ENCODE peak calls at places on chromosome 13, in seven cellular contexts. L is choroid plexus epithelial cell; F is psoas muscle; R is epithelial cell of esophagus; E is adipocyte; U is CD8-positive, alpha-beta memory T cell; X is pancreas. H is an unnamed sample.

GRCh38 chr13:112434937-112435523 is 58.9 kb downstream of the SPACA7 start:
- DNase-seq in L (no peak), F (no peak), R (no peak), E (no peak), U (no peak), X (no peak), H (no peak)

GRCh38 chr13:111202745-111203144 is 87.6 kb downstream of the ARHGEF7 start:
- DNase-seq in L (peak; percentile 96), F (no peak), R (peak; percentile 66), E (peak; percentile 83), U (no peak), X (no peak), H (no peak)

GRCh38 chr13:27079421-27079958 is 92.1 kb downstream of the USP12 start:
- DNase-seq in L (peak; percentile 77), F (no peak), R (no peak), E (peak; percentile 84), U (no peak), X (no peak), H (no peak)

GRCh38 chr13:25753976-25754375 is 297.8 kb downstream of the SHISA2 start:
- DNase-seq in L (no peak), F (no peak), R (no peak), E (no peak), U (no peak), X (no peak), H (no peak)

GRCh38 chr13:35252536-35253205 is 223.8 kb downstream of the MAB21L1 start:
- DNase-seq in L (no peak), F (no peak), R (peak; percentile 49), E (no peak), U (no peak), X (no peak), H (no peak)

GRCh38 chr13:80945328-80945727 is 604.4 kb upstream of the SPRY2 start:
- DNase-seq in L (no peak), F (no peak), R (no peak), E (no peak), U (no peak), X (peak; percentile 22), H (no peak)

GRCh38 chr13:106796280-106797047 is 228.5 kb upstream of the ARGLU1 start:
- DNase-seq in L (no peak), F (no peak), R (no peak), E (no peak), U (no peak), X (no peak), H (no peak)

GRCh38 chr13:37889811-37890210 is 20.2 kb upstream of the TRPC4 start:
- DNase-seq in L (no peak), F (no peak), R (no peak), E (no peak), U (no peak), X (no peak), H (no peak)

GRCh38 chr13:30581582-30581981 is 36.1 kb upstream of the USPL1 start:
- DNase-seq in L (peak; percentile 65), F (no peak), R (peak; percentile 60), E (peak; percentile 26), U (no peak), X (no peak), H (no peak)

GRCh38 chr13:30730526-30730925 is 4.8 kb upstream of the ALOX5AP start:
- DNase-seq in L (no peak), F (no peak), R (no peak), E (no peak), U (no peak), X (no peak), H (no peak)

GRCh38 chr13:113186061-113186900 is 22.2 kb downstream of the PCID2 start:
- DNase-seq in L (no peak), F (no peak), R (no peak), E (no peak), U (no peak), X (no peak), H (no peak)

GRCh38 chr13:33126909-33127607 is 110.8 kb downstream of the KL start:
- DNase-seq in L (no peak), F (peak; percentile 76), R (no peak), E (peak; percentile 29), U (no peak), X (no peak), H (no peak)

GRCh38 chr13:51380269-51380668 is 40.8 kb downstream of the SERPINE3 start:
- DNase-seq in L (peak; percentile 75), F (no peak), R (peak; percentile 68), E (no peak), U (no peak), X (no peak), H (no peak)

GRCh38 chr13:36352350-36352749 is 6.2 kb upstream of the SPART start:
- DNase-seq in L (peak; percentile 53), F (no peak), R (peak; percentile 11), E (peak; percentile 25), U (no peak), X (no peak), H (no peak)

GRCh38 chr13:74032325-74032724 is 101.9 kb downstream of the KLF12 start:
- DNase-seq in L (no peak), F (no peak), R (no peak), E (no peak), U (no peak), X (no peak), H (no peak)
- H3K4me3 ChIP-seq in L (peak overlapping the region; percentile 15), F (peak overlapping the region; percentile 29), R (no peak overlapping the region), E (peak overlapping the region; percentile 76), U (no peak overlapping the region), X (no peak overlapping the region), H (peak overlapping the region; percentile 64)

DNA sequence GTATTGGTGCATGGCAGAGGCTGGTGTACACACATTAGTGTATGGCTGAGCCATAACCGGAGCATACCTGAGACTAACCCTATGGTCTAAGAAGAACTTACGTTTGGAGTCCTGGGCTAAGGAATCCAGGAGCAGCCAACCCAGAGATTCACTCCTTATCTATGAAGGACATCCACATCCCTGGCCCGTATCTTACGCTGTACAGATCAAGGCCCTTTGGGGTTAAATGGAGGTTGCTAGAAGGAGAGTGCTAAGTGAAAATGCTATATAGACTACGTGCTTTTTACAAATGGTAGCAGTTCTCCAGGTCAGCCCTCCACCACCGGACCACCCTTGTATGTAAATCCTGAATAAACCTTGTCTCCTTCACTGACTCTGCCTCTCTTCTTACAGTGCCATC is 1.9 kb upstream of the SUGT1 start:
- DNase-seq in L (no peak), F (no peak), R (no peak), E (peak; percentile 5), U (no peak), X (no peak), H (no peak)
- H3K4me3 ChIP-seq in L (peak overlapping the region; percentile 95), F (peak overlapping the region; percentile 91), R (peak overlapping the region; percentile 92), E (peak overlapping the region; percentile 96), U (no peak overlapping the region), X (no peak overlapping the region), H (no peak overlapping the region)

GRCh38 chr13:24269803-24270202 is 39.6 kb upstream of the C1QTNF9 start:
- DNase-seq in L (peak; percentile 17), F (no peak), R (peak; percentile 13), E (no peak), U (no peak), X (no peak), H (no peak)

GRCh38 chr13:24265453-24265852 is 43.9 kb upstream of the C1QTNF9 start:
- DNase-seq in L (no peak), F (no peak), R (no peak), E (no peak), U (no peak), X (no peak), H (no peak)

GRCh38 chr13:24267801-24268200 is 41.6 kb upstream of the C1QTNF9 start:
- DNase-seq in L (no peak), F (no peak), R (no peak), E (no peak), U (no peak), X (no peak), H (no peak)

GRCh38 chr13:24264976-24265375 is 44.4 kb upstream of the C1QTNF9 start:
- DNase-seq in L (no peak), F (no peak), R (peak; percentile 53), E (no peak), U (peak; percentile 91), X (no peak), H (no peak)

GRCh38 chr13:24267283-24267682 is 42.1 kb upstream of the C1QTNF9 start:
- DNase-seq in L (peak; percentile 42), F (no peak), R (no peak), E (no peak), U (no peak), X (peak; percentile 2), H (no peak)
- H3K4me3 ChIP-seq in L (no peak overlapping the region), F (peak overlapping the region; percentile 35), R (no peak overlapping the region), E (peak overlapping the region; percentile 73), U (peak overlapping the region; percentile 61), X (no peak overlapping the region), H (no peak overlapping the region)

DNA sequence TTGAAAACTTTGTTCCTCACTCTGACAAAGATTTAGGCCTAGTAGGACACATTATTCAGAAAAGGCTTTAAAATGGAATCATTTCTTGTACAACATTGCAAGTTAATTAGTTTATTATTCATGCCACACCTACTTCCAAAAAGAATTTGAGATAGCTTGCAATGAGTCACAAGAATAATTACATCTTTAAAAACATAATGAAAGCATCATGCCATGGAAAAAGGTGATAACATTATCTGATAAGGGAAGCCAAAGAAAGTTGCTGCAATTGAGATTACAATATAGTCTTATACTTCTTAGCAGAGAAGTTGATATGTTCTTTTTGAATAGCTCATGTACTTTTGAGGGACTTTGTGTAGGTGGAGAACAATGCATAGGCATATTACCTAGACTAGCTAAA is 474.3 kb downstream of the KLF5 start:
- DNase-seq in L (no peak), F (no peak), R (no peak), E (no peak), U (no peak), X (no peak), H (no peak)
- H3K4me3 ChIP-seq in L (no peak overlapping the region), F (no peak overlapping the region), R (no peak overlapping the region), E (no peak overlapping the region), U (no peak overlapping the region), X (no peak overlapping the region), H (no peak overlapping the region)

GRCh38 chr13:50072676-50073075 is 57.4 kb downstream of the KCNRG start:
- DNase-seq in L (no peak), F (no peak), R (no peak), E (no peak), U (no peak), X (no peak), H (no peak)
- H3K4me3 ChIP-seq in L (no peak overlapping the region), F (no peak overlapping the region), R (no peak overlapping the region), E (no peak overlapping the region), U (no peak overlapping the region), X (no peak overlapping the region), H (no peak overlapping the region)

H was measured in aorta.